ENCODE peak calls at places on chromosomes 7 and 10, in ten cellular contexts. One of them, this sample, is unnamed.

GRCh38 chr10:646118-646524 is 43.3 kb downstream of the DIP2C start:
- DNase-seq in HT1080: no peak
- DNase-seq in AG09319: no peak
- DNase-seq in activated gamma-delta T cell treated with Interleukin-2 at 50 U/mL for 16 hours: no peak
- DNase-seq in stimulated activated CD4-positive, alpha-beta T cell treated with anti-CD3 and anti-CD28 coated beads, Interleukin-1b, Interleukin-23, amount 100 ng/mL, for 24 hours: no peak
- DNase-seq in DMS53: peak; percentile 29
- DNase-seq in ELR: no peak
- DNase-seq in skeletal muscle cell: no peak
- DNase-seq in AML-193: no peak
- DNase-seq in ovary: peak; percentile 29
- DNase-seq in this sample: peak; percentile 69

GRCh38 chr10:15369642-15370211 is 1.4 kb downstream of the FAM171A1 start:
- DNase-seq in HT1080: peak; percentile 18
- DNase-seq in AG09319: no peak
- DNase-seq in activated gamma-delta T cell treated with Interleukin-2 at 50 U/mL for 16 hours: no peak
- DNase-seq in stimulated activated CD4-positive, alpha-beta T cell treated with anti-CD3 and anti-CD28 coated beads, Interleukin-1b, Interleukin-23, amount 100 ng/mL, for 24 hours: no peak
- DNase-seq in DMS53: no peak
- DNase-seq in ELR: no peak
- DNase-seq in skeletal muscle cell: no peak
- DNase-seq in AML-193: no peak
- DNase-seq in ovary: peak; percentile 45
- DNase-seq in this sample: no peak

GRCh38 chr10:97341416-97341815 is 6.9 kb upstream of the FRAT2 start:
- DNase-seq in HT1080: no peak
- DNase-seq in AG09319: no peak
- DNase-seq in activated gamma-delta T cell treated with Interleukin-2 at 50 U/mL for 16 hours: no peak
- DNase-seq in stimulated activated CD4-positive, alpha-beta T cell treated with anti-CD3 and anti-CD28 coated beads, Interleukin-1b, Interleukin-23, amount 100 ng/mL, for 24 hours: no peak
- DNase-seq in DMS53: no peak
- DNase-seq in ELR: no peak
- DNase-seq in skeletal muscle cell: no peak
- DNase-seq in AML-193: no peak
- DNase-seq in ovary: no peak
- DNase-seq in this sample: no peak

GRCh38 chr7:100171087-100171681 is 2.8 kb upstream of the GAL3ST4 start:
- DNase-seq in HT1080: no peak
- DNase-seq in AG09319: no peak
- DNase-seq in activated gamma-delta T cell treated with Interleukin-2 at 50 U/mL for 16 hours: peak; percentile 29
- DNase-seq in stimulated activated CD4-positive, alpha-beta T cell treated with anti-CD3 and anti-CD28 coated beads, Interleukin-1b, Interleukin-23, amount 100 ng/mL, for 24 hours: no peak
- DNase-seq in DMS53: peak; percentile 74
- DNase-seq in ELR: no peak
- DNase-seq in skeletal muscle cell: no peak
- DNase-seq in AML-193: no peak
- DNase-seq in ovary: no peak
- DNase-seq in this sample: no peak

GRCh38 chr7:4189151-4189570 is 492.9 kb upstream of the FOXK1 start:
- DNase-seq in HT1080: peak; percentile 21
- DNase-seq in AG09319: no peak
- DNase-seq in activated gamma-delta T cell treated with Interleukin-2 at 50 U/mL for 16 hours: no peak
- DNase-seq in stimulated activated CD4-positive, alpha-beta T cell treated with anti-CD3 and anti-CD28 coated beads, Interleukin-1b, Interleukin-23, amount 100 ng/mL, for 24 hours: no peak
- DNase-seq in DMS53: no peak
- DNase-seq in ELR: no peak
- DNase-seq in skeletal muscle cell: no peak
- DNase-seq in AML-193: no peak
- DNase-seq in ovary: peak; percentile 78
- DNase-seq in this sample: peak; percentile 97

GRCh38 chr10:71752391-71753090 is 20.8 kb downstream of the VSIR start:
- DNase-seq in HT1080: no peak
- DNase-seq in AG09319: no peak
- DNase-seq in activated gamma-delta T cell treated with Interleukin-2 at 50 U/mL for 16 hours: no peak
- DNase-seq in stimulated activated CD4-positive, alpha-beta T cell treated with anti-CD3 and anti-CD28 coated beads, Interleukin-1b, Interleukin-23, amount 100 ng/mL, for 24 hours: no peak
- DNase-seq in DMS53: peak; percentile 36
- DNase-seq in ELR: no peak
- DNase-seq in skeletal muscle cell: no peak
- DNase-seq in AML-193: no peak
- DNase-seq in ovary: no peak
- DNase-seq in this sample: no peak

GRCh38 chr7:117020605-117021002 is 67.3 kb downstream of the ST7 start:
- DNase-seq in HT1080: no peak
- DNase-seq in AG09319: no peak
- DNase-seq in activated gamma-delta T cell treated with Interleukin-2 at 50 U/mL for 16 hours: no peak
- DNase-seq in stimulated activated CD4-positive, alpha-beta T cell treated with anti-CD3 and anti-CD28 coated beads, Interleukin-1b, Interleukin-23, amount 100 ng/mL, for 24 hours: no peak
- DNase-seq in DMS53: peak; percentile 69
- DNase-seq in ELR: no peak
- DNase-seq in skeletal muscle cell: no peak
- DNase-seq in AML-193: no peak
- DNase-seq in ovary: no peak
- DNase-seq in this sample: no peak

GRCh38 chr10:119734396-119735332 is 8.8 kb downstream of the INPP5F start:
- DNase-seq in HT1080: peak; percentile 65
- DNase-seq in AG09319: no peak
- DNase-seq in activated gamma-delta T cell treated with Interleukin-2 at 50 U/mL for 16 hours: no peak
- DNase-seq in stimulated activated CD4-positive, alpha-beta T cell treated with anti-CD3 and anti-CD28 coated beads, Interleukin-1b, Interleukin-23, amount 100 ng/mL, for 24 hours: no peak
- DNase-seq in DMS53: no peak
- DNase-seq in ELR: peak; percentile 76
- DNase-seq in skeletal muscle cell: no peak
- DNase-seq in AML-193: no peak
- DNase-seq in ovary: no peak
- DNase-seq in this sample: no peak

GRCh38 chr10:18400201-18400910 is 251.0 kb downstream of the NSUN6 start:
- DNase-seq in HT1080: no peak
- DNase-seq in AG09319: no peak
- DNase-seq in activated gamma-delta T cell treated with Interleukin-2 at 50 U/mL for 16 hours: no peak
- DNase-seq in stimulated activated CD4-positive, alpha-beta T cell treated with anti-CD3 and anti-CD28 coated beads, Interleukin-1b, Interleukin-23, amount 100 ng/mL, for 24 hours: no peak
- DNase-seq in DMS53: peak; percentile 91
- DNase-seq in ELR: no peak
- DNase-seq in skeletal muscle cell: no peak
- DNase-seq in AML-193: no peak
- DNase-seq in ovary: no peak
- DNase-seq in this sample: no peak

GRCh38 chr7:55024776-55025175 is 6.0 kb downstream of the EGFR start:
- DNase-seq in HT1080: no peak
- DNase-seq in AG09319: no peak
- DNase-seq in activated gamma-delta T cell treated with Interleukin-2 at 50 U/mL for 16 hours: no peak
- DNase-seq in stimulated activated CD4-positive, alpha-beta T cell treated with anti-CD3 and anti-CD28 coated beads, Interleukin-1b, Interleukin-23, amount 100 ng/mL, for 24 hours: no peak
- DNase-seq in DMS53: no peak
- DNase-seq in ELR: peak; percentile 58
- DNase-seq in skeletal muscle cell: peak; percentile 77
- DNase-seq in AML-193: no peak
- DNase-seq in ovary: no peak
- DNase-seq in this sample: no peak

GRCh38 chr10:124384142-124384541 is 34.6 kb downstream of the OAT start:
- DNase-seq in HT1080: no peak
- DNase-seq in AG09319: no peak
- DNase-seq in activated gamma-delta T cell treated with Interleukin-2 at 50 U/mL for 16 hours: no peak
- DNase-seq in stimulated activated CD4-positive, alpha-beta T cell treated with anti-CD3 and anti-CD28 coated beads, Interleukin-1b, Interleukin-23, amount 100 ng/mL, for 24 hours: no peak
- DNase-seq in DMS53: no peak
- DNase-seq in ELR: no peak
- DNase-seq in skeletal muscle cell: no peak
- DNase-seq in AML-193: no peak
- DNase-seq in ovary: no peak
- DNase-seq in this sample: peak; percentile 28

GRCh38 chr10:5492322-5492855 is 7.0 kb downstream of the CALML5 start:
- DNase-seq in HT1080: no peak
- DNase-seq in AG09319: no peak
- DNase-seq in activated gamma-delta T cell treated with Interleukin-2 at 50 U/mL for 16 hours: no peak
- DNase-seq in stimulated activated CD4-positive, alpha-beta T cell treated with anti-CD3 and anti-CD28 coated beads, Interleukin-1b, Interleukin-23, amount 100 ng/mL, for 24 hours: no peak
- DNase-seq in DMS53: no peak
- DNase-seq in ELR: no peak
- DNase-seq in skeletal muscle cell: no peak
- DNase-seq in AML-193: no peak
- DNase-seq in ovary: no peak
- DNase-seq in this sample: peak; percentile 58

GRCh38 chr10:98055875-98056516 is 25.6 kb upstream of the CRTAC1 start:
- DNase-seq in HT1080: peak; percentile 10
- DNase-seq in AG09319: no peak
- DNase-seq in activated gamma-delta T cell treated with Interleukin-2 at 50 U/mL for 16 hours: no peak
- DNase-seq in stimulated activated CD4-positive, alpha-beta T cell treated with anti-CD3 and anti-CD28 coated beads, Interleukin-1b, Interleukin-23, amount 100 ng/mL, for 24 hours: no peak
- DNase-seq in DMS53: no peak
- DNase-seq in ELR: peak; percentile 26
- DNase-seq in skeletal muscle cell: no peak
- DNase-seq in AML-193: no peak
- DNase-seq in ovary: no peak
- DNase-seq in this sample: no peak

GRCh38 chr10:81548160-81548559 is 326.8 kb upstream of the NRG3 start:
- DNase-seq in HT1080: no peak
- DNase-seq in AG09319: no peak
- DNase-seq in activated gamma-delta T cell treated with Interleukin-2 at 50 U/mL for 16 hours: no peak
- DNase-seq in stimulated activated CD4-positive, alpha-beta T cell treated with anti-CD3 and anti-CD28 coated beads, Interleukin-1b, Interleukin-23, amount 100 ng/mL, for 24 hours: no peak
- DNase-seq in DMS53: peak; percentile 78
- DNase-seq in ELR: no peak
- DNase-seq in skeletal muscle cell: no peak
- DNase-seq in AML-193: no peak
- DNase-seq in ovary: no peak
- DNase-seq in this sample: no peak

GRCh38 chr10:25865267-25865666 is 68.8 kb upstream of the MYO3A start:
- DNase-seq in HT1080: no peak
- DNase-seq in AG09319: no peak
- DNase-seq in activated gamma-delta T cell treated with Interleukin-2 at 50 U/mL for 16 hours: no peak
- DNase-seq in stimulated activated CD4-positive, alpha-beta T cell treated with anti-CD3 and anti-CD28 coated beads, Interleukin-1b, Interleukin-23, amount 100 ng/mL, for 24 hours: no peak
- DNase-seq in DMS53: no peak
- DNase-seq in ELR: no peak
- DNase-seq in skeletal muscle cell: no peak
- DNase-seq in AML-193: no peak
- DNase-seq in ovary: no peak
- DNase-seq in this sample: no peak

GRCh38 chr10:113614304-113614703 is 49.5 kb downstream of the NRAP start:
- DNase-seq in HT1080: no peak
- DNase-seq in AG09319: no peak
- DNase-seq in activated gamma-delta T cell treated with Interleukin-2 at 50 U/mL for 16 hours: no peak
- DNase-seq in stimulated activated CD4-positive, alpha-beta T cell treated with anti-CD3 and anti-CD28 coated beads, Interleukin-1b, Interleukin-23, amount 100 ng/mL, for 24 hours: no peak
- DNase-seq in DMS53: no peak
- DNase-seq in ELR: no peak
- DNase-seq in skeletal muscle cell: no peak
- DNase-seq in AML-193: no peak
- DNase-seq in ovary: no peak
- DNase-seq in this sample: no peak

GRCh38 chr10:29254123-29255046 is 34.5 kb upstream of the LYZL1 start:
- DNase-seq in HT1080: no peak
- DNase-seq in AG09319: no peak
- DNase-seq in activated gamma-delta T cell treated with Interleukin-2 at 50 U/mL for 16 hours: no peak
- DNase-seq in stimulated activated CD4-positive, alpha-beta T cell treated with anti-CD3 and anti-CD28 coated beads, Interleukin-1b, Interleukin-23, amount 100 ng/mL, for 24 hours: no peak
- DNase-seq in DMS53: no peak
- DNase-seq in ELR: no peak
- DNase-seq in skeletal muscle cell: no peak
- DNase-seq in AML-193: no peak
- DNase-seq in ovary: no peak
- DNase-seq in this sample: no peak

GRCh38 chr10:126380352-126381076 is 7.8 kb downstream of the ADAM12 start:
- DNase-seq in HT1080: no peak
- DNase-seq in AG09319: no peak
- DNase-seq in activated gamma-delta T cell treated with Interleukin-2 at 50 U/mL for 16 hours: no peak
- DNase-seq in stimulated activated CD4-positive, alpha-beta T cell treated with anti-CD3 and anti-CD28 coated beads, Interleukin-1b, Interleukin-23, amount 100 ng/mL, for 24 hours: no peak
- DNase-seq in DMS53: no peak
- DNase-seq in ELR: no peak
- DNase-seq in skeletal muscle cell: peak; percentile 39
- DNase-seq in AML-193: no peak
- DNase-seq in ovary: no peak
- DNase-seq in this sample: no peak

GRCh38 chr7:25014735-25015134 is 34.8 kb upstream of the OSBPL3 start:
- DNase-seq in HT1080: peak; percentile 72
- DNase-seq in AG09319: peak; percentile 86
- DNase-seq in activated gamma-delta T cell treated with Interleukin-2 at 50 U/mL for 16 hours: no peak
- DNase-seq in stimulated activated CD4-positive, alpha-beta T cell treated with anti-CD3 and anti-CD28 coated beads, Interleukin-1b, Interleukin-23, amount 100 ng/mL, for 24 hours: no peak
- DNase-seq in DMS53: no peak
- DNase-seq in ELR: peak; percentile 93
- DNase-seq in skeletal muscle cell: peak; percentile 93
- DNase-seq in AML-193: no peak
- DNase-seq in ovary: no peak
- DNase-seq in this sample: no peak

GRCh38 chr10:86758231-86759072 is 2.0 kb downstream of the BMPR1A start:
- DNase-seq in HT1080: peak; percentile 18
- DNase-seq in AG09319: no peak
- DNase-seq in activated gamma-delta T cell treated with Interleukin-2 at 50 U/mL for 16 hours: no peak
- DNase-seq in stimulated activated CD4-positive, alpha-beta T cell treated with anti-CD3 and anti-CD28 coated beads, Interleukin-1b, Interleukin-23, amount 100 ng/mL, for 24 hours: no peak
- DNase-seq in DMS53: peak; percentile 38
- DNase-seq in ELR: peak; percentile 48
- DNase-seq in skeletal muscle cell: no peak
- DNase-seq in AML-193: no peak
- DNase-seq in ovary: no peak
- DNase-seq in this sample: no peak

GRCh38 chr7:114813597-114813996 is 108.3 kb upstream of the MDFIC start:
- DNase-seq in HT1080: no peak
- DNase-seq in AG09319: no peak
- DNase-seq in activated gamma-delta T cell treated with Interleukin-2 at 50 U/mL for 16 hours: no peak
- DNase-seq in stimulated activated CD4-positive, alpha-beta T cell treated with anti-CD3 and anti-CD28 coated beads, Interleukin-1b, Interleukin-23, amount 100 ng/mL, for 24 hours: no peak
- DNase-seq in DMS53: no peak
- DNase-seq in ELR: no peak
- DNase-seq in skeletal muscle cell: no peak
- DNase-seq in AML-193: no peak
- DNase-seq in ovary: no peak
- DNase-seq in this sample: no peak

GRCh38 chr10:117411440-117412428 is 36.5 kb upstream of the PDZD8 start:
- DNase-seq in HT1080: no peak
- DNase-seq in AG09319: no peak
- DNase-seq in activated gamma-delta T cell treated with Interleukin-2 at 50 U/mL for 16 hours: no peak
- DNase-seq in stimulated activated CD4-positive, alpha-beta T cell treated with anti-CD3 and anti-CD28 coated beads, Interleukin-1b, Interleukin-23, amount 100 ng/mL, for 24 hours: no peak
- DNase-seq in DMS53: no peak
- DNase-seq in ELR: no peak
- DNase-seq in skeletal muscle cell: no peak
- DNase-seq in AML-193: peak; percentile 56
- DNase-seq in ovary: no peak
- DNase-seq in this sample: no peak

GRCh38 chr10:2150315-2150714 is 413.0 kb upstream of the ADARB2 start:
- DNase-seq in HT1080: peak; percentile 11
- DNase-seq in AG09319: no peak
- DNase-seq in activated gamma-delta T cell treated with Interleukin-2 at 50 U/mL for 16 hours: no peak
- DNase-seq in stimulated activated CD4-positive, alpha-beta T cell treated with anti-CD3 and anti-CD28 coated beads, Interleukin-1b, Interleukin-23, amount 100 ng/mL, for 24 hours: no peak
- DNase-seq in DMS53: no peak
- DNase-seq in ELR: peak; percentile 0
- DNase-seq in skeletal muscle cell: no peak
- DNase-seq in AML-193: no peak
- DNase-seq in ovary: no peak
- DNase-seq in this sample: no peak

GRCh38 chr7:115060095-115060830 is 138.4 kb downstream of the MDFIC start:
- DNase-seq in HT1080: no peak
- DNase-seq in AG09319: no peak
- DNase-seq in activated gamma-delta T cell treated with Interleukin-2 at 50 U/mL for 16 hours: no peak
- DNase-seq in stimulated activated CD4-positive, alpha-beta T cell treated with anti-CD3 and anti-CD28 coated beads, Interleukin-1b, Interleukin-23, amount 100 ng/mL, for 24 hours: no peak
- DNase-seq in DMS53: no peak
- DNase-seq in ELR: no peak
- DNase-seq in skeletal muscle cell: no peak
- DNase-seq in AML-193: no peak
- DNase-seq in ovary: no peak
- DNase-seq in this sample: no peak

GRCh38 chr7:129830949-129831348 is 121.8 kb downstream of the UBE2H start:
- DNase-seq in HT1080: no peak
- DNase-seq in AG09319: no peak
- DNase-seq in activated gamma-delta T cell treated with Interleukin-2 at 50 U/mL for 16 hours: no peak
- DNase-seq in stimulated activated CD4-positive, alpha-beta T cell treated with anti-CD3 and anti-CD28 coated beads, Interleukin-1b, Interleukin-23, amount 100 ng/mL, for 24 hours: no peak
- DNase-seq in DMS53: no peak
- DNase-seq in ELR: no peak
- DNase-seq in skeletal muscle cell: no peak
- DNase-seq in AML-193: no peak
- DNase-seq in ovary: peak; percentile 68
- DNase-seq in this sample: no peak

GRCh38 chr7:17239683-17240521 is 58.5 kb upstream of the AHR start:
- DNase-seq in HT1080: peak; percentile 51
- DNase-seq in AG09319: peak; percentile 19
- DNase-seq in activated gamma-delta T cell treated with Interleukin-2 at 50 U/mL for 16 hours: no peak
- DNase-seq in stimulated activated CD4-positive, alpha-beta T cell treated with anti-CD3 and anti-CD28 coated beads, Interleukin-1b, Interleukin-23, amount 100 ng/mL, for 24 hours: no peak
- DNase-seq in DMS53: no peak
- DNase-seq in ELR: peak; percentile 59
- DNase-seq in skeletal muscle cell: no peak
- DNase-seq in AML-193: no peak
- DNase-seq in ovary: no peak
- DNase-seq in this sample: no peak

GRCh38 chr7:74525881-74526280 is 72.2 kb downstream of the GTF2IRD1 start:
- DNase-seq in HT1080: no peak
- DNase-seq in AG09319: no peak
- DNase-seq in activated gamma-delta T cell treated with Interleukin-2 at 50 U/mL for 16 hours: no peak
- DNase-seq in stimulated activated CD4-positive, alpha-beta T cell treated with anti-CD3 and anti-CD28 coated beads, Interleukin-1b, Interleukin-23, amount 100 ng/mL, for 24 hours: no peak
- DNase-seq in DMS53: peak; percentile 99
- DNase-seq in ELR: no peak
- DNase-seq in skeletal muscle cell: no peak
- DNase-seq in AML-193: no peak
- DNase-seq in ovary: no peak
- DNase-seq in this sample: no peak

GRCh38 chr7:139762886-139763285 is 14.9 kb downstream of the HIPK2 start:
- DNase-seq in HT1080: peak; percentile 89
- DNase-seq in AG09319: no peak
- DNase-seq in activated gamma-delta T cell treated with Interleukin-2 at 50 U/mL for 16 hours: no peak
- DNase-seq in stimulated activated CD4-positive, alpha-beta T cell treated with anti-CD3 and anti-CD28 coated beads, Interleukin-1b, Interleukin-23, amount 100 ng/mL, for 24 hours: no peak
- DNase-seq in DMS53: peak; percentile 36
- DNase-seq in ELR: peak; percentile 61
- DNase-seq in skeletal muscle cell: peak; percentile 57
- DNase-seq in AML-193: no peak
- DNase-seq in ovary: no peak
- DNase-seq in this sample: no peak

This sample was measured in sigmoid colon.